ENCODE peak calls at places on chromosomes 7 and 10, in six cellular contexts. One of them, this sample, is unnamed.

GRCh38 chr7:66505531-66506451 is 122.9 kb upstream of the KCTD7 start:
- DNase-seq in mucosa of descending colon: peak
- DNase-seq in foreskin fibroblast: no peak
- DNase-seq in right lobe of liver: no peak
- DNase-seq in psoas muscle: no peak
- DNase-seq in HFF-Myc: no peak
- DNase-seq in this sample: no peak

GRCh38 chr10:103828587-103829186 is 26.7 kb downstream of the SH3PXD2A start:
- DNase-seq in psoas muscle: no peak
- DNase-seq in HFF-Myc: no peak
- DNase-seq in foreskin fibroblast: no peak
- DNase-seq in mucosa of descending colon: no peak
- DNase-seq in right lobe of liver: no peak
- DNase-seq in this sample: no peak

GRCh38 chr7:131537581-131537980 is 18.8 kb downstream of the PODXL start:
- DNase-seq in right lobe of liver: no peak
- DNase-seq in psoas muscle: no peak
- DNase-seq in foreskin fibroblast: no peak
- DNase-seq in HFF-Myc: no peak
- DNase-seq in mucosa of descending colon: no peak
- DNase-seq in this sample: no peak

GRCh38 chr7:19122018-19122588 is 4.7 kb upstream of the TWIST1 start:
- DNase-seq in right lobe of liver: no peak
- DNase-seq in psoas muscle: no peak
- DNase-seq in HFF-Myc: no peak
- DNase-seq in foreskin fibroblast: no peak
- DNase-seq in mucosa of descending colon: no peak
- DNase-seq in this sample: no peak

GRCh38 chr7:818031-818699 is 14.1 kb upstream of the SUN1 start:
- DNase-seq in mucosa of descending colon: peak
- DNase-seq in right lobe of liver: no peak
- DNase-seq in psoas muscle: no peak
- DNase-seq in foreskin fibroblast: peak
- DNase-seq in HFF-Myc: peak
- DNase-seq in this sample: no peak

GRCh38 chr7:23662124-23662982 is 17.6 kb upstream of the FAM221A start:
- DNase-seq in foreskin fibroblast: no peak
- DNase-seq in mucosa of descending colon: no peak
- DNase-seq in HFF-Myc: no peak
- DNase-seq in psoas muscle: no peak
- DNase-seq in right lobe of liver: no peak
- DNase-seq in this sample: no peak

GRCh38 chr7:108282427-108282996 is 152.4 kb upstream of the LAMB4 start:
- DNase-seq in psoas muscle: no peak
- DNase-seq in mucosa of descending colon: no peak
- DNase-seq in foreskin fibroblast: no peak
- DNase-seq in right lobe of liver: no peak
- DNase-seq in HFF-Myc: no peak
- DNase-seq in this sample: no peak

GRCh38 chr10:34817586-34817985 is 2.5 kb upstream of the PARD3 start:
- DNase-seq in foreskin fibroblast: no peak
- DNase-seq in psoas muscle: no peak
- DNase-seq in HFF-Myc: no peak
- DNase-seq in mucosa of descending colon: no peak
- DNase-seq in right lobe of liver: no peak
- DNase-seq in this sample: no peak

GRCh38 chr10:70551971-70552422 is 50.5 kb downstream of the PRF1 start:
- DNase-seq in psoas muscle: no peak
- DNase-seq in foreskin fibroblast: peak
- DNase-seq in mucosa of descending colon: no peak
- DNase-seq in HFF-Myc: peak
- DNase-seq in right lobe of liver: no peak
- DNase-seq in this sample: peak

GRCh38 chr7:123905714-123906113 is 19.3 kb upstream of the SPAM1 start:
- DNase-seq in HFF-Myc: no peak
- DNase-seq in psoas muscle: no peak
- DNase-seq in right lobe of liver: no peak
- DNase-seq in mucosa of descending colon: no peak
- DNase-seq in foreskin fibroblast: no peak
- DNase-seq in this sample: no peak

GRCh38 chr7:40782836-40783235 is 648.0 kb downstream of the SUGCT start:
- DNase-seq in right lobe of liver: no peak
- DNase-seq in mucosa of descending colon: no peak
- DNase-seq in psoas muscle: no peak
- DNase-seq in HFF-Myc: no peak
- DNase-seq in foreskin fibroblast: no peak
- DNase-seq in this sample: no peak

GRCh38 chr7:99137418-99138180 is 6.3 kb downstream of the SMURF1 start:
- DNase-seq in HFF-Myc: peak
- DNase-seq in right lobe of liver: no peak
- DNase-seq in mucosa of descending colon: no peak
- DNase-seq in foreskin fibroblast: peak
- DNase-seq in psoas muscle: no peak
- DNase-seq in this sample: no peak

GRCh38 chr7:47100815-47101435 is 481.0 kb downstream of the TNS3 start:
- DNase-seq in foreskin fibroblast: peak
- DNase-seq in mucosa of descending colon: peak
- DNase-seq in HFF-Myc: no peak
- DNase-seq in psoas muscle: no peak
- DNase-seq in right lobe of liver: peak
- DNase-seq in this sample: no peak

GRCh38 chr10:81978238-81978637 is 103.2 kb downstream of the NRG3 start:
- DNase-seq in mucosa of descending colon: no peak
- DNase-seq in HFF-Myc: no peak
- DNase-seq in right lobe of liver: no peak
- DNase-seq in foreskin fibroblast: no peak
- DNase-seq in psoas muscle: no peak
- DNase-seq in this sample: no peak

GRCh38 chr7:102155821-102156441 is 130.7 kb upstream of the SH2B2 start:
- DNase-seq in mucosa of descending colon: no peak
- DNase-seq in foreskin fibroblast: no peak
- DNase-seq in HFF-Myc: no peak
- DNase-seq in psoas muscle: no peak
- DNase-seq in right lobe of liver: peak
- DNase-seq in this sample: no peak

DNA sequence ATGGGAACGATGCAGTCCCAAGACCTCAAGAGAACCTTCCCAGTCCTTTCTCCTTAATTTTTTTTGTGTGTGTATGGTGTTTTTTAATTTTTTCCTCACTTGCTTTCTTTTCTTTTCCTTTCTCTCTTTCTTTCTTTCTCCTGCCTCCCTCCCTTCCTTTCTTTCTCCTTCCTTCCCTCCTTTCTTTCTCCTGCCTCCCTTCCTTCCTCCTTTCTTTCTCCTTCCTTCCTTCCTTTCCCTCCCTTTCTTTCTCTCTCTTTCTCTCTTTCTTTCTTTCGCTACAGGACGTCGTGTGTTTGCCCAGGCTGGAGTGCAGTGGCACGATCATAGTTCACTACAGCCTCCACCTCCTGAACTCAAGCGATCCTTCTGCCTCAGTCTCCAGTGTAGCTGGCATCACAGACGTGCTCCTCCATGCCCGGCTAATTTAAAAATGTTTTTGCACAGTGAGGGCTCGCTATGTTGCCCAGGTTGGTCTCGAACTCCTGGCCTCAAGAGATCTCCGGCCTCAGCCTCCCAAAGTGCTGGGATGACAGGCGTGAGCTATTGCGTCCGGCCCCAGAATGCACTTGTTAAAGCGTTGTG is 709 bp upstream of the NIPSNAP2 start:
- DNase-seq in mucosa of descending colon: no peak
- DNase-seq in psoas muscle: no peak
- DNase-seq in right lobe of liver: peak
- DNase-seq in HFF-Myc: no peak
- DNase-seq in foreskin fibroblast: no peak
- DNase-seq in this sample: no peak
- H3K4me3 ChIP-seq in mucosa of descending colon: no peak
- H3K4me3 ChIP-seq in psoas muscle: peak
- H3K4me3 ChIP-seq in right lobe of liver: peak
- H3K4me3 ChIP-seq in HFF-Myc: peak
- H3K4me3 ChIP-seq in foreskin fibroblast: peak
- H3K4me3 ChIP-seq in this sample: peak

DNA sequence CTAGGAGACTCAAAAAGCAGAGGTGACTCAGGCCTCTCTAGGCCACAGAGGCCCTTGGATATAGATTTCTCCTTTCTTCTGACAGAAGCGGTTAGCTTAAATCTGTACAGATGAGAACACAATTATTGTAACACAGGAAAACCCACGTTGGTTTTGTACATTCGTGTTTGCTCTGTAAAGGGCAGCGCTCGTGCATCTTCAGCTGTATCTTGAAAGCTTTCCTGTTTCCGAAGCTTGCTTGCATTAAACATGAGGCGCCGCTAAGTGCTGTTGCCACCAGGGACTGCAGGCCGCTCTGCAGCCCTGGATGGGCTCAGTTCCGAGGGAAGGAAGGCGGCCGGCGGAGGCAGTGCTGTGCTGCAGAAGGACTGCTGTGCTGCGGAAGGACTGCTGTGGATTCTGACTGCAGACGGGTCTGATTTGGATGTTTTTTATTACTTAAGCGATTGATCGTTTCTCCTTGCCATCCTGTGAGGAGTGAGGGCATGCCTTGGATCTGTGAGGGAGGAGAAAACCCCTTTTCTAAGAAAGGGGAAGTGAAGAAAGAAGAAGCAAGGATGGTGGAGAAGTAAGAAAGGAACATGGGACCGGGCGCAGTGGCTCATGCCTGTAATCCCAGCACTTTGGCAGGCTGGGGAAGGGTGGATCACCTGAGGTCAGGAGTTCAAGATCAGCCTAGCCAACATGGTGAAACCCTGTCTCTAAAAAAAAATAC is 53.4 kb downstream of the FHIP2A start:
- DNase-seq in right lobe of liver: no peak
- DNase-seq in psoas muscle: no peak
- DNase-seq in foreskin fibroblast: peak
- DNase-seq in HFF-Myc: no peak
- DNase-seq in mucosa of descending colon: no peak
- DNase-seq in this sample: no peak
- TF ChIP-seq CTCF in right lobe of liver: no peak
- TF ChIP-seq CTCF in psoas muscle: no peak
- TF ChIP-seq CTCF in foreskin fibroblast: no peak
- TF ChIP-seq CTCF in HFF-Myc: peak
- TF ChIP-seq CTCF in mucosa of descending colon: no peak
- TF ChIP-seq CTCF in this sample: peak

DNA sequence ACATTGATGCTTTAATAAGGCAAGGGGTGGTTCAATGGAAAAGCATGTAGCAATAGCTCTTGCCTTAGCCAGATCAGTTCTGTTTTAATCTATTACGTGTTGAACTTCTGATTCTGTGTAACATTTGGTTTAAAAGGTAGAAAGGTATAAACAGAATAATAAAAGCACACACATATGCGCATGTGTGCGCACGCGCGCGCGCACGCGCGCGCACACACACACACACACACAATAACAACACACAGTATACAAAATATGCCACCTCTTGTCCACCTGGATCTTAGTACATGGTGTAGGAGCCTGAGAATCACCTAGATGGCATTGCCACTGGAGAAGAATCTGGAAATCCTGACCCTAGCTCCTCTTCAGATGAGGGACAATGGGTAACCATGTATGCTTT is 49.6 kb upstream of the TEX47 start:
- DNase-seq in psoas muscle: no peak
- DNase-seq in mucosa of descending colon: no peak
- DNase-seq in right lobe of liver: no peak
- DNase-seq in foreskin fibroblast: no peak
- DNase-seq in HFF-Myc: no peak
- DNase-seq in this sample: no peak
- H3K4me3 ChIP-seq in psoas muscle: no peak
- H3K4me3 ChIP-seq in mucosa of descending colon: no peak
- H3K4me3 ChIP-seq in right lobe of liver: no peak
- H3K4me3 ChIP-seq in foreskin fibroblast: no peak
- H3K4me3 ChIP-seq in HFF-Myc: no peak
- H3K4me3 ChIP-seq in this sample: no peak

DNA sequence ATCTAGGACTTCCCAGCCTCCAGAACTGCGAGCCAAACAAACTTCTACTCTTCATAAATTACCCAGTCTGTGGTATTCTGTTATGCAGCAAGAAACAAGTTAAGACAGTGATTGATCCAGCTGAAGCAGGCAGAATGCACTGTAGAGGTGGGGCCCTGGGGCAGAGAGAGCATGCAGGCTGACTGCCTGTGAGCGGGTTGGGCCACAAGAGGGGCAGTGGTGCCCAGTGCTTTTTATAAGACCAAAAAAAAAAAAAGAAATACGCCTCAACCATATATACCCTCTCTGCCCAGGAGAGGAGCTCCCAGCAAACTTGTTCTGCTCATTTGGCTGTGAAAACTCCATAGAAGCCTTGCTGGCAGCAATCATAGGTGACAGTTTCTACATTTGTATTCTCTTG is 104.7 kb downstream of the SORBS1 start:
- DNase-seq in HFF-Myc: no peak
- DNase-seq in foreskin fibroblast: no peak
- DNase-seq in mucosa of descending colon: no peak
- DNase-seq in psoas muscle: no peak
- DNase-seq in right lobe of liver: no peak
- DNase-seq in this sample: no peak
- TF ChIP-seq CTCF in HFF-Myc: no peak
- TF ChIP-seq CTCF in foreskin fibroblast: no peak
- TF ChIP-seq CTCF in mucosa of descending colon: no peak
- TF ChIP-seq CTCF in psoas muscle: no peak
- TF ChIP-seq CTCF in right lobe of liver: no peak
- TF ChIP-seq CTCF in this sample: no peak